ENCODE peak calls at places on chromosomes 16 and 17, in five cellular contexts. Q is stimulated activated CD8-positive, alpha-beta memory T cell treated with anti-CD3 and anti-CD28 coated beads, Interleukin-7, amount 100 ng/mL, for 24 hours; V is stimulated activated naive CD4-positive, alpha-beta T cell; A is mesendoderm; K is nephron progenitor cell. C is an unnamed sample.

GRCh38 chr17:45225051-45225700 is 3.5 kb downstream of the FMNL1 start:
- DNase-seq in Q (no peak), V (peak; percentile 25), A (no peak), K (no peak), C (no peak)

GRCh38 chr17:28494445-28495188 is 11.5 kb upstream of the FOXN1 start:
- DNase-seq in Q (peak; percentile 72), V (peak; percentile 63), A (peak; percentile 62), K (peak; percentile 91), C (peak; percentile 72)

GRCh38 chr17:36152639-36153120 is 23.8 kb downstream of the TBC1D3B start:
- DNase-seq in Q (no peak), V (no peak), A (no peak), K (no peak), C (no peak)

GRCh38 chr17:18197535-18198194 is 14.0 kb downstream of the ALKBH5 start:
- DNase-seq in Q (no peak), V (no peak), A (no peak), K (no peak), C (no peak)

GRCh38 chr16:25140459-25140858 is 28.9 kb downstream of the LCMT1 start:
- DNase-seq in Q (no peak), V (no peak), A (peak; percentile 63), K (no peak), C (no peak)

GRCh38 chr16:53546988-53547391 is 44.0 kb upstream of the AKTIP start:
- DNase-seq in Q (no peak), V (no peak), A (peak; percentile 94), K (peak; percentile 26), C (no peak)

GRCh38 chr17:8855477-8856204 is 11.8 kb downstream of the PIK3R6 start:
- DNase-seq in Q (no peak), V (no peak), A (no peak), K (no peak), C (no peak)

GRCh38 chr17:64574646-64575045 is 67.9 kb downstream of the CEP95 start:
- DNase-seq in Q (no peak), V (no peak), A (no peak), K (no peak), C (no peak)

GRCh38 chr16:4649744-4650442 is 25.3 kb downstream of the MGRN1 start:
- DNase-seq in Q (no peak), V (no peak), A (no peak), K (no peak), C (no peak)

GRCh38 chr17:76493505-76494167 is 7.6 kb downstream of the RHBDF2 start:
- DNase-seq in Q (no peak), V (no peak), A (no peak), K (no peak), C (no peak)

GRCh38 chr16:1538804-1539520 is 5.5 kb downstream of the TMEM204 start:
- DNase-seq in Q (no peak), V (peak; percentile 31), A (peak; percentile 42), K (no peak), C (no peak)

GRCh38 chr17:61627658-61628057 is 36.6 kb upstream of the NACA2 start:
- DNase-seq in Q (no peak), V (no peak), A (no peak), K (no peak), C (no peak)

GRCh38 chr16:74717367-74717766 is 16.7 kb upstream of the MLKL start:
- DNase-seq in Q (no peak), V (no peak), A (no peak), K (no peak), C (no peak)

GRCh38 chr16:67882374-67883145 is 2.1 kb upstream of the NRN1L start:
- DNase-seq in Q (no peak), V (no peak), A (no peak), K (no peak), C (no peak)

GRCh38 chr17:80586464-80587228 is 42.0 kb downstream of the RPTOR start:
- DNase-seq in Q (no peak), V (no peak), A (no peak), K (no peak), C (no peak)

GRCh38 chr17:17387461-17388362 is 84.5 kb downstream of the NT5M start:
- DNase-seq in Q (no peak), V (no peak), A (peak; percentile 78), K (peak; percentile 28), C (peak; percentile 52)